ENCODE peak calls at places on chromosomes 4 and X, in nine cellular contexts. One of them, this sample, is unnamed.

GRCh38 chrX:69896046-69896445 is 153.7 kb downstream of the AWAT2 start:
- DNase-seq in ascending aorta: no peak
- DNase-seq in pancreas: no peak
- DNase-seq in HCT116: no peak
- DNase-seq in gastrocnemius medialis: no peak
- DNase-seq in right atrium auricular region: no peak
- DNase-seq in kidney: no peak
- DNase-seq in lower lobe of right lung: no peak
- DNase-seq in AG04450: no peak
- DNase-seq in this sample: no peak

GRCh38 chrX:119885554-119886428 is 9.9 kb upstream of the AKAP14 start:
- DNase-seq in kidney: no peak
- DNase-seq in HCT116: no peak
- DNase-seq in pancreas: no peak
- DNase-seq in ascending aorta: no peak
- DNase-seq in AG04450: no peak
- DNase-seq in gastrocnemius medialis: no peak
- DNase-seq in lower lobe of right lung: no peak
- DNase-seq in right atrium auricular region: no peak
- DNase-seq in this sample: no peak

GRCh38 chr4:168803727-168804126 is 206.3 kb downstream of the CBR4 start:
- DNase-seq in kidney: no peak
- DNase-seq in lower lobe of right lung: no peak
- DNase-seq in right atrium auricular region: no peak
- DNase-seq in ascending aorta: no peak
- DNase-seq in HCT116: no peak
- DNase-seq in gastrocnemius medialis: no peak
- DNase-seq in pancreas: no peak
- DNase-seq in AG04450: peak
- DNase-seq in this sample: no peak

GRCh38 chr4:51840791-51841190 is 2.2 kb upstream of the DCUN1D4 start:
- DNase-seq in kidney: no peak
- DNase-seq in ascending aorta: no peak
- DNase-seq in HCT116: no peak
- DNase-seq in right atrium auricular region: no peak
- DNase-seq in gastrocnemius medialis: no peak
- DNase-seq in lower lobe of right lung: no peak
- DNase-seq in pancreas: no peak
- DNase-seq in AG04450: no peak
- DNase-seq in this sample: peak

GRCh38 chrX:38970845-38971244 is 169.6 kb downstream of the MID1IP1 start:
- DNase-seq in ascending aorta: no peak
- DNase-seq in HCT116: no peak
- DNase-seq in lower lobe of right lung: no peak
- DNase-seq in AG04450: no peak
- DNase-seq in gastrocnemius medialis: no peak
- DNase-seq in kidney: no peak
- DNase-seq in right atrium auricular region: no peak
- DNase-seq in pancreas: no peak
- DNase-seq in this sample: no peak

GRCh38 chr4:165208741-165209388 is 1.5 kb downstream of the KLHL2 start:
- DNase-seq in kidney: no peak
- DNase-seq in AG04450: no peak
- DNase-seq in right atrium auricular region: no peak
- DNase-seq in lower lobe of right lung: no peak
- DNase-seq in ascending aorta: no peak
- DNase-seq in HCT116: no peak
- DNase-seq in gastrocnemius medialis: no peak
- DNase-seq in pancreas: no peak
- DNase-seq in this sample: no peak

GRCh38 chrX:47030339-47030738 is 47.9 kb upstream of the RGN start:
- DNase-seq in gastrocnemius medialis: no peak
- DNase-seq in ascending aorta: no peak
- DNase-seq in AG04450: peak
- DNase-seq in lower lobe of right lung: no peak
- DNase-seq in HCT116: peak
- DNase-seq in right atrium auricular region: no peak
- DNase-seq in pancreas: no peak
- DNase-seq in kidney: no peak
- DNase-seq in this sample: peak

GRCh38 chr4:84796388-84796787 is 170.1 kb downstream of the WDFY3 start:
- DNase-seq in right atrium auricular region: no peak
- DNase-seq in HCT116: no peak
- DNase-seq in ascending aorta: no peak
- DNase-seq in pancreas: no peak
- DNase-seq in gastrocnemius medialis: no peak
- DNase-seq in lower lobe of right lung: no peak
- DNase-seq in AG04450: no peak
- DNase-seq in kidney: no peak
- DNase-seq in this sample: no peak

GRCh38 chr4:116397291-116397690 is 688.1 kb downstream of the TRAM1L1 start:
- DNase-seq in pancreas: no peak
- DNase-seq in ascending aorta: no peak
- DNase-seq in right atrium auricular region: no peak
- DNase-seq in lower lobe of right lung: no peak
- DNase-seq in kidney: no peak
- DNase-seq in gastrocnemius medialis: no peak
- DNase-seq in HCT116: no peak
- DNase-seq in AG04450: no peak
- DNase-seq in this sample: no peak

GRCh38 chr4:29304595-29304994 is 1415.6 kb upstream of the PCDH7 start:
- DNase-seq in AG04450: no peak
- DNase-seq in pancreas: no peak
- DNase-seq in lower lobe of right lung: no peak
- DNase-seq in HCT116: no peak
- DNase-seq in gastrocnemius medialis: no peak
- DNase-seq in ascending aorta: no peak
- DNase-seq in right atrium auricular region: no peak
- DNase-seq in kidney: no peak
- DNase-seq in this sample: peak

GRCh38 chr4:64890131-64890710 is 481.0 kb upstream of the TECRL start:
- DNase-seq in gastrocnemius medialis: no peak
- DNase-seq in kidney: no peak
- DNase-seq in lower lobe of right lung: no peak
- DNase-seq in AG04450: no peak
- DNase-seq in HCT116: no peak
- DNase-seq in ascending aorta: no peak
- DNase-seq in right atrium auricular region: no peak
- DNase-seq in pancreas: no peak
- DNase-seq in this sample: no peak

GRCh38 chrX:53262918-53263394 is 18.4 kb downstream of the IQSEC2 start:
- DNase-seq in lower lobe of right lung: no peak
- DNase-seq in ascending aorta: no peak
- DNase-seq in gastrocnemius medialis: no peak
- DNase-seq in pancreas: no peak
- DNase-seq in AG04450: no peak
- DNase-seq in HCT116: peak
- DNase-seq in right atrium auricular region: no peak
- DNase-seq in kidney: no peak
- DNase-seq in this sample: peak

GRCh38 chr4:32847466-32847865 is 2127.3 kb downstream of the PCDH7 start:
- DNase-seq in HCT116: no peak
- DNase-seq in pancreas: no peak
- DNase-seq in right atrium auricular region: no peak
- DNase-seq in ascending aorta: no peak
- DNase-seq in gastrocnemius medialis: no peak
- DNase-seq in AG04450: no peak
- DNase-seq in lower lobe of right lung: no peak
- DNase-seq in kidney: no peak
- DNase-seq in this sample: no peak

GRCh38 chrX:25015486-25016360 is at the start of gene ARX:
- DNase-seq in kidney: no peak
- DNase-seq in gastrocnemius medialis: peak
- DNase-seq in right atrium auricular region: no peak
- DNase-seq in AG04450: peak
- DNase-seq in HCT116: peak
- DNase-seq in lower lobe of right lung: no peak
- DNase-seq in pancreas: peak
- DNase-seq in ascending aorta: no peak
- DNase-seq in this sample: peak

GRCh38 chrX:120749141-120749846 is 119.4 kb upstream of the C1GALT1C1 start:
- DNase-seq in ascending aorta: no peak
- DNase-seq in kidney: no peak
- DNase-seq in lower lobe of right lung: no peak
- DNase-seq in AG04450: no peak
- DNase-seq in right atrium auricular region: no peak
- DNase-seq in gastrocnemius medialis: no peak
- DNase-seq in HCT116: no peak
- DNase-seq in pancreas: no peak
- DNase-seq in this sample: no peak

GRCh38 chrX:98481636-98482035 is 1597.9 kb downstream of the RPA4 start:
- DNase-seq in HCT116: no peak
- DNase-seq in kidney: no peak
- DNase-seq in pancreas: no peak
- DNase-seq in AG04450: no peak
- DNase-seq in lower lobe of right lung: no peak
- DNase-seq in right atrium auricular region: no peak
- DNase-seq in gastrocnemius medialis: no peak
- DNase-seq in ascending aorta: no peak
- DNase-seq in this sample: no peak

GRCh38 chr4:10667651-10668341 is 16.8 kb downstream of the CLNK start:
- DNase-seq in gastrocnemius medialis: no peak
- DNase-seq in HCT116: no peak
- DNase-seq in AG04450: no peak
- DNase-seq in pancreas: no peak
- DNase-seq in right atrium auricular region: no peak
- DNase-seq in ascending aorta: no peak
- DNase-seq in lower lobe of right lung: no peak
- DNase-seq in kidney: no peak
- DNase-seq in this sample: no peak

GRCh38 chrX:153874366-153875125 is 11.4 kb downstream of the L1CAM start:
- DNase-seq in ascending aorta: no peak
- DNase-seq in HCT116: no peak
- DNase-seq in right atrium auricular region: no peak
- DNase-seq in lower lobe of right lung: no peak
- DNase-seq in pancreas: no peak
- DNase-seq in gastrocnemius medialis: no peak
- DNase-seq in AG04450: no peak
- DNase-seq in kidney: peak
- DNase-seq in this sample: no peak

GRCh38 chr4:73600917-73601316 is 19.3 kb downstream of the RASSF6 start:
- DNase-seq in gastrocnemius medialis: no peak
- DNase-seq in AG04450: no peak
- DNase-seq in lower lobe of right lung: no peak
- DNase-seq in pancreas: no peak
- DNase-seq in ascending aorta: no peak
- DNase-seq in kidney: no peak
- DNase-seq in right atrium auricular region: no peak
- DNase-seq in HCT116: no peak
- DNase-seq in this sample: no peak

GRCh38 chrX:42739258-42739657 is 38.7 kb downstream of the PPP1R2C start:
- DNase-seq in kidney: no peak
- DNase-seq in pancreas: no peak
- DNase-seq in gastrocnemius medialis: no peak
- DNase-seq in HCT116: no peak
- DNase-seq in ascending aorta: no peak
- DNase-seq in right atrium auricular region: no peak
- DNase-seq in lower lobe of right lung: no peak
- DNase-seq in AG04450: no peak
- DNase-seq in this sample: no peak

GRCh38 chrX:148133099-148133725 is 152.1 kb downstream of the FMR1NB start:
- DNase-seq in AG04450: no peak
- DNase-seq in right atrium auricular region: no peak
- DNase-seq in lower lobe of right lung: no peak
- DNase-seq in ascending aorta: no peak
- DNase-seq in HCT116: no peak
- DNase-seq in gastrocnemius medialis: no peak
- DNase-seq in kidney: no peak
- DNase-seq in pancreas: no peak
- DNase-seq in this sample: no peak

GRCh38 chr4:120052840-120053239 is 13.8 kb downstream of the MAD2L1 start:
- DNase-seq in gastrocnemius medialis: peak
- DNase-seq in kidney: no peak
- DNase-seq in HCT116: no peak
- DNase-seq in pancreas: no peak
- DNase-seq in AG04450: peak
- DNase-seq in lower lobe of right lung: peak
- DNase-seq in ascending aorta: peak
- DNase-seq in right atrium auricular region: peak
- DNase-seq in this sample: peak

GRCh38 chr4:30722092-30722915 is 2.1 kb downstream of the PCDH7 start:
- DNase-seq in ascending aorta: no peak
- DNase-seq in gastrocnemius medialis: no peak
- DNase-seq in lower lobe of right lung: no peak
- DNase-seq in AG04450: no peak
- DNase-seq in pancreas: no peak
- DNase-seq in kidney: peak
- DNase-seq in HCT116: no peak
- DNase-seq in right atrium auricular region: no peak
- DNase-seq in this sample: no peak
- H3K4me3 ChIP-seq in ascending aorta: peak
- H3K4me3 ChIP-seq in gastrocnemius medialis: peak
- H3K4me3 ChIP-seq in lower lobe of right lung: peak
- H3K4me3 ChIP-seq in AG04450: peak
- H3K4me3 ChIP-seq in pancreas: no peak
- H3K4me3 ChIP-seq in kidney: peak
- H3K4me3 ChIP-seq in HCT116: no peak
- H3K4me3 ChIP-seq in right atrium auricular region: peak
- H3K4me3 ChIP-seq in this sample: peak

GRCh38 chr4:23986270-23986669 is 96.4 kb upstream of the PPARGC1A start:
- DNase-seq in ascending aorta: no peak
- DNase-seq in pancreas: no peak
- DNase-seq in gastrocnemius medialis: no peak
- DNase-seq in AG04450: no peak
- DNase-seq in HCT116: no peak
- DNase-seq in right atrium auricular region: no peak
- DNase-seq in kidney: no peak
- DNase-seq in lower lobe of right lung: no peak
- DNase-seq in this sample: no peak
- TF ChIP-seq CTCF in ascending aorta: no peak
- TF ChIP-seq CTCF in pancreas: no peak
- TF ChIP-seq CTCF in gastrocnemius medialis: no peak
- TF ChIP-seq CTCF in AG04450: no peak
- TF ChIP-seq CTCF in HCT116: no peak
- TF ChIP-seq CTCF in right atrium auricular region: no peak
- TF ChIP-seq CTCF in kidney: no peak
- TF ChIP-seq CTCF in lower lobe of right lung: no peak
- TF ChIP-seq CTCF in this sample: no peak

DNA sequence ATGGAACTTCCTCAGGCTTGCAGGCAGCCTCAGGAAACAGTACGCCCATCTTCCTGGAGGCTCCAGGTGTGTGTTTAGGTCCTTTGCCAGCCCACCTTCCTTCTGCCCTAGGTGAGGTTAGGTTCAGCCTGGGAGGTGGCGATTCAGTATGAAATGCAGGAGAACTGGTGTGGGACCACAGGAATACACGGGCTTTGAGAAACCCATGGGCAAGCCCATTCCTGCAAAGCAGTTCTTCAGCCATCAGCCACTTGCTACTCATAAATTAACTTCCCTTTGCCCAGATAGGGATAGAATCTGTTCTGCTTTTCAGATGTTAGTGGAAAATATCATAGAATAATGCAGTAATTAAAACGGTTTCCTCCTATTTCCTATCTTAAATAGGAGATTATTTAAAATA is 32.2 kb downstream of the TBC1D14 start:
- DNase-seq in ascending aorta: no peak
- DNase-seq in HCT116: no peak
- DNase-seq in gastrocnemius medialis: no peak
- DNase-seq in right atrium auricular region: no peak
- DNase-seq in kidney: no peak
- DNase-seq in AG04450: no peak
- DNase-seq in lower lobe of right lung: no peak
- DNase-seq in pancreas: no peak
- DNase-seq in this sample: no peak
- H3K4me3 ChIP-seq in ascending aorta: peak
- H3K4me3 ChIP-seq in HCT116: peak
- H3K4me3 ChIP-seq in gastrocnemius medialis: no peak
- H3K4me3 ChIP-seq in right atrium auricular region: no peak
- H3K4me3 ChIP-seq in kidney: no peak
- H3K4me3 ChIP-seq in AG04450: peak
- H3K4me3 ChIP-seq in lower lobe of right lung: no peak
- H3K4me3 ChIP-seq in pancreas: no peak
- H3K4me3 ChIP-seq in this sample: peak

GRCh38 chrX:44873415-44874270 is 655 bp downstream of the KDM6A start:
- DNase-seq in right atrium auricular region: peak
- DNase-seq in lower lobe of right lung: peak
- DNase-seq in pancreas: peak
- DNase-seq in HCT116: no peak
- DNase-seq in gastrocnemius medialis: peak
- DNase-seq in ascending aorta: no peak
- DNase-seq in kidney: peak
- DNase-seq in AG04450: no peak
- DNase-seq in this sample: peak
- TF ChIP-seq CTCF in right atrium auricular region: no peak
- TF ChIP-seq CTCF in lower lobe of right lung: no peak
- TF ChIP-seq CTCF in pancreas: no peak
- TF ChIP-seq CTCF in HCT116: no peak
- TF ChIP-seq CTCF in gastrocnemius medialis: no peak
- TF ChIP-seq CTCF in ascending aorta: peak
- TF ChIP-seq CTCF in kidney: no peak
- TF ChIP-seq CTCF in AG04450: no peak
- TF ChIP-seq CTCF in this sample: no peak